ENCODE peak calls at places on chromosomes 7 and 10, in nine cellular contexts. J is GM12891, T is IMR-90, Y is uterus, R is A549, F is heart left ventricle, W is lower leg skin, G is tibial nerve, E is stomach. A is an unnamed sample.

GRCh38 chr7:138483516-138483915 is 23.5 kb downstream of the TRIM24 start:
- DNase-seq in J (no peak), T (no peak), Y (no peak), R (no peak), F (no peak), W (no peak), G (no peak), E (no peak), A (no peak)

GRCh38 chr7:141430426-141431142 is 120.6 kb upstream of the AGK start:
- DNase-seq in J (no peak), T (no peak), Y (no peak), R (no peak), F (no peak), W (no peak), G (no peak), E (no peak), A (no peak)

GRCh38 chr10:91210435-91210834 is 10.0 kb upstream of the PCGF5 start:
- DNase-seq in J (no peak), T (no peak), Y (no peak), R (no peak), F (no peak), W (no peak), G (no peak), E (peak), A (no peak)

GRCh38 chr7:155660059-155660757 is 15.7 kb downstream of the RBM33 start:
- DNase-seq in J (no peak), T (peak), Y (no peak), R (no peak), F (no peak), W (no peak), G (no peak), E (no peak), A (no peak)

GRCh38 chr10:88389456-88389855 is 193.7 kb downstream of the RNLS start:
- DNase-seq in J (no peak), T (peak), Y (peak), R (no peak), F (peak), W (no peak), G (peak), E (no peak), A (no peak)

GRCh38 chr7:96179863-96180262 is 142.0 kb downstream of the SLC25A13 start:
- DNase-seq in J (no peak), T (peak), Y (no peak), R (no peak), F (no peak), W (no peak), G (no peak), E (no peak), A (no peak)

GRCh38 chr7:100152404-100152803 is 3.7 kb downstream of the LAMTOR4 start:
- DNase-seq in J (no peak), T (no peak), Y (no peak), R (no peak), F (no peak), W (no peak), G (no peak), E (no peak), A (no peak)

GRCh38 chr7:137962491-137962874 is 39.4 kb downstream of the CREB3L2 start:
- DNase-seq in J (no peak), T (no peak), Y (no peak), R (no peak), F (no peak), W (no peak), G (no peak), E (no peak), A (no peak)

GRCh38 chr10:92011560-92012214 is 88.1 kb downstream of the BTAF1 start:
- DNase-seq in J (no peak), T (peak), Y (no peak), R (peak), F (no peak), W (no peak), G (no peak), E (no peak), A (peak)

GRCh38 chr7:29095666-29096560 is 50.4 kb downstream of the CPVL start:
- DNase-seq in J (no peak), T (no peak), Y (no peak), R (no peak), F (no peak), W (no peak), G (no peak), E (no peak), A (no peak)

GRCh38 chr10:21208666-21209316 is 311.7 kb upstream of the NEBL start:
- DNase-seq in J (no peak), T (no peak), Y (no peak), R (no peak), F (no peak), W (no peak), G (no peak), E (no peak), A (no peak)

GRCh38 chr7:110870926-110871325 is 220.0 kb upstream of the LRRN3 start:
- DNase-seq in J (no peak), T (no peak), Y (no peak), R (no peak), F (no peak), W (no peak), G (no peak), E (no peak), A (no peak)

GRCh38 chr7:47358357-47358756 is 223.6 kb downstream of the TNS3 start:
- DNase-seq in J (no peak), T (no peak), Y (no peak), R (no peak), F (no peak), W (peak), G (no peak), E (no peak), A (no peak)

GRCh38 chr10:1233031-1233430 is 176.8 kb downstream of the WDR37 start:
- DNase-seq in J (no peak), T (no peak), Y (no peak), R (no peak), F (no peak), W (no peak), G (no peak), E (no peak), A (no peak)

GRCh38 chr7:150648358-150649083 is 16.3 kb upstream of the GIMAP6 start:
- DNase-seq in J (no peak), T (no peak), Y (no peak), R (no peak), F (no peak), W (no peak), G (no peak), E (no peak), A (no peak)

GRCh38 chr10:77598606-77599005 is 39.0 kb downstream of the KCNMA1 start:
- DNase-seq in J (no peak), T (no peak), Y (no peak), R (no peak), F (no peak), W (no peak), G (no peak), E (no peak), A (no peak)

GRCh38 chr7:867406-868188 is 8.8 kb upstream of the GET4 start:
- DNase-seq in J (no peak), T (peak), Y (peak), R (peak), F (peak), W (peak), G (no peak), E (peak), A (peak)

GRCh38 chr7:117645456-117646181 is 165.8 kb downstream of the CFTR start:
- DNase-seq in J (no peak), T (peak), Y (no peak), R (no peak), F (no peak), W (no peak), G (no peak), E (no peak), A (no peak)

GRCh38 chr10:59877191-59877671 is 29.1 kb downstream of the CCDC6 start:
- DNase-seq in J (no peak), T (peak), Y (no peak), R (no peak), F (no peak), W (no peak), G (no peak), E (no peak), A (no peak)

GRCh38 chr7:108286290-108286904 is 156.2 kb upstream of the LAMB4 start:
- DNase-seq in J (no peak), T (no peak), Y (no peak), R (no peak), F (no peak), W (no peak), G (no peak), E (no peak), A (no peak)

GRCh38 chr10:79422178-79422892 is 23.1 kb downstream of the ZCCHC24 start:
- DNase-seq in J (no peak), T (peak), Y (peak), R (no peak), F (no peak), W (no peak), G (peak), E (no peak), A (no peak)

GRCh38 chr7:16242920-16243319 is 178.4 kb downstream of the CRPPA start:
- DNase-seq in J (no peak), T (no peak), Y (no peak), R (no peak), F (no peak), W (no peak), G (no peak), E (no peak), A (no peak)

GRCh38 chr10:48523212-48523819 is 81.6 kb downstream of the ARHGAP22 start:
- DNase-seq in J (no peak), T (peak), Y (peak), R (peak), F (peak), W (peak), G (no peak), E (peak), A (peak)

GRCh38 chr7:48454750-48455192 is 283.5 kb downstream of the ABCA13 start:
- DNase-seq in J (no peak), T (no peak), Y (no peak), R (no peak), F (no peak), W (no peak), G (no peak), E (no peak), A (no peak)

GRCh38 chr10:71771821-71772617 is 1.3 kb downstream of the VSIR start:
- DNase-seq in J (no peak), T (peak), Y (peak), R (peak), F (peak), W (peak), G (peak), E (peak), A (peak)

GRCh38 chr7:94266278-94266677 is 128.4 kb upstream of the COL1A2 start:
- DNase-seq in J (no peak), T (no peak), Y (peak), R (no peak), F (no peak), W (no peak), G (peak), E (no peak), A (no peak)

GRCh38 chr10:82811621-82812020 is 936.6 kb downstream of the NRG3 start:
- DNase-seq in J (peak), T (no peak), Y (no peak), R (no peak), F (no peak), W (no peak), G (no peak), E (no peak), A (no peak)

GRCh38 chr7:65554-65953 is 126.8 kb upstream of the FAM20C start:
- DNase-seq in J (no peak), T (peak), Y (no peak), R (no peak), F (no peak), W (no peak), G (no peak), E (no peak), A (no peak)

GRCh38 chr10:110176626-110177025 is 30.8 kb upstream of the MXI1 start:
- DNase-seq in J (no peak), T (no peak), Y (no peak), R (no peak), F (peak), W (peak), G (no peak), E (no peak), A (no peak)

GRCh38 chr7:21542891-21543527 is at the start of gene DNAH11:
- DNase-seq in J (peak), T (no peak), Y (peak), R (peak), F (no peak), W (no peak), G (no peak), E (peak), A (no peak)

GRCh38 chr10:97407952-97408248 is 6.8 kb upstream of the RRP12 start:
- DNase-seq in J (no peak), T (no peak), Y (no peak), R (no peak), F (no peak), W (no peak), G (no peak), E (no peak), A (no peak)

GRCh38 chr7:30831227-30831626 is 60.0 kb downstream of the MINDY4 start:
- DNase-seq in J (no peak), T (peak), Y (no peak), R (no peak), F (no peak), W (no peak), G (no peak), E (no peak), A (no peak)

GRCh38 chr7:95101422-95101821 is 194.0 kb downstream of the PPP1R9A start:
- DNase-seq in J (no peak), T (no peak), Y (no peak), R (no peak), F (no peak), W (no peak), G (no peak), E (no peak), A (no peak)

GRCh38 chr7:30965372-30965771 is 1.6 kb downstream of the GHRHR start:
- DNase-seq in J (no peak), T (no peak), Y (no peak), R (no peak), F (no peak), W (no peak), G (no peak), E (no peak), A (no peak)

DNA sequence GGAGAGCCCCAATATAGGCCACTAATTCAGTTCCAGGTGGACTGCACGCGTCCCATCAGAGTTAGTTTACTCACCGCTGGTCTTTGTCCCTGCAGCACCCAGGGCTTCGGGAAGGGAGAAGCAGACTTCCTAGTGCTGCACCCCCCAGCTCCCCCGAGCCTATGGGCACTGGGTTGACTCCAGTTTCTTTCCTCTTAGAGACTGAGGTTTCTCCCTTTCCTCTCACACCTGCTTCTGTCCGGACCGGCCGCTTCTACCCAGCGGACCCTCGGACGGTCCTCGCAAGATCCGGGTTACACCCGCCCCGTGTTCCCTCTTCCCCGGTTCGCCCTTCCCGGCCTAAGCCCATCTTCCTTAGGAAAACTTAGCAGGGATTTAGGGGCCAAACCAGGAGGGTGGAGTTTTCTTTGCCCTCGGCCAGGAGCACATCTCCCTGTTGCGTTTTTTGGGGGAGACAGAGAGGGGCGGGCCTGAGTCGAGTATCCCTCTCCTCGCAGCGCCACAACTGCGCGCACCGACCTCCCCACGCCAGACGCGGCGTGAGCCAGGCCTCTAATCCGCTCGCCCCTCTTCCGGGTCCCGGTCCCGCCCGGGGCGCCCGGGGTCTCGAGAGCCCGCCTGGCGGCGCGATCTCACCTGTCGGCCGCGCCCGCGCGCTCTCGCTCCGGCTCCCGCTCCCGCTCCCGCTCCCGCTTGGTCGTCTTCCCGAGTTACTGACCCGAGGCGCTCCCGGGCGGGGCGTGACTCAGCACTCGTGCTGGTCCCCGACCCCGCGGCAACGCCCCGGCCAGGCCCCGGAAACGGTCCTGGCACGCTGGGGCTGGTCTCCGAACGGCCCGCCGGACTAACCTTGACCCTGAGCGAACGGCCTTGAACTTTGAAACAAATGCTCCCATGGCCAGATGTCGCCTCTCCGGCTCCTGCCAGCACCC is at the start of gene AIFM2:
- DNase-seq in J (peak), T (peak), Y (peak), R (peak), F (peak), W (peak), G (peak), E (peak), A (peak)
- TF ChIP-seq POLR2A in J (peak), T (peak), Y (no peak), R (peak), F (peak), W (no peak), G (no peak), E (no peak), A (peak)

GRCh38 chr7:76427635-76428034 is 2.9 kb downstream of the ZP3 start:
- DNase-seq in J (no peak), T (no peak), Y (no peak), R (no peak), F (no peak), W (no peak), G (no peak), E (no peak), A (no peak)

GRCh38 chr7:76424413-76425111 is at the start of gene ZP3:
- DNase-seq in J (no peak), T (no peak), Y (no peak), R (no peak), F (no peak), W (no peak), G (no peak), E (no peak), A (no peak)

GRCh38 chr7:76426246-76426645 is 1.5 kb downstream of the ZP3 start:
- DNase-seq in J (no peak), T (no peak), Y (no peak), R (no peak), F (no peak), W (no peak), G (no peak), E (no peak), A (no peak)

GRCh38 chr7:76425156-76425555 is 406 bp downstream of the ZP3 start:
- DNase-seq in J (no peak), T (no peak), Y (no peak), R (no peak), F (no peak), W (no peak), G (no peak), E (no peak), A (no peak)

GRCh38 chr7:76423666-76424412 is 911 bp upstream of the ZP3 start:
- DNase-seq in J (no peak), T (no peak), Y (no peak), R (no peak), F (no peak), W (no peak), G (no peak), E (no peak), A (no peak)
- TF ChIP-seq POLR2A in J (no peak), T (no peak), Y (no peak), R (no peak), F (no peak), W (no peak), G (no peak), E (no peak), A (no peak)

DNA sequence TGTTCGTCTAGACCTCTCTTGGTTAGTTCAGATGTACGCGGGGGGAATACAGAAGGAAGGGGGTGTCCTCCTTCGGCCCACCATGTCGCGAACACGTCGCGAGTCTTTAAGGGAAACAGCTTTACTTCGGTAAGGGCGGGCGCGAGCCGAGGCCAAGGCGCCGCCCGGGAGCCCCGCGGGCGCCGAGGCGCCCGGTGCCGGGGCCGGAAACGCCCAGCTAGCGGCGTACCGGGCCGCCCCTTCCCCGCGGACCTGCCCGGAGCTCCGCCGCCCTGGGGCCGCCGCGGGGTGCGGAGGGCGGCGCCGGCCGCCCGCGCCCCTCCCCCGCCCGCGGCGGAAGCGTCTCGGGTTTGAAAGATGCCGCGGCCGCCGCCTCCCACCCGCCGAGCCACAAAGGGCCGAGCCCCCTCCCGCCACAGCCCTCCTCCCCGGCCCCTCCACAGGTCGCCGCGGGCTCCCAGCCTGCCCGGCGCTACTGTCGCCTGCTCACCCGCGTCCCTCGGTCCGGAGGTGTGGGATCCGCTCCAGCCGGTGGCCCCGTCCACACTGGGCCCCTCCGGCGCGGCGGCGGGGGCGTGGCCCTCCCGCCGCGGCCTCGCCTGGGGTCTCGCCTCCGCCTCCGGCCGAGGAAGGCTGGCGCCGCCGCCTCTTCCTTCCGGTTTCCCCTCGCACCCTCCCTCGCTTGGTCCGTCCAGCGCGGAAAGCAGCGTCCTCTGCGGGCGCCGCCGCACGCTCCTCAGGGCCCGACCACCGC is at the start of gene KBTBD2:
- DNase-seq in J (peak), T (peak), Y (peak), R (peak), F (peak), W (peak), G (peak), E (peak), A (peak)
- TF ChIP-seq POLR2A in J (peak), T (peak), Y (no peak), R (peak), F (no peak), W (no peak), G (peak), E (no peak), A (peak)

GRCh38 chr7:43906327-43907010 is at the start of gene URGCP:
- DNase-seq in J (peak), T (peak), Y (peak), R (peak), F (peak), W (peak), G (no peak), E (peak), A (peak)
- TF ChIP-seq POLR2A in J (no peak), T (peak), Y (no peak), R (peak), F (peak), W (no peak), G (peak), E (no peak), A (peak)

DNA sequence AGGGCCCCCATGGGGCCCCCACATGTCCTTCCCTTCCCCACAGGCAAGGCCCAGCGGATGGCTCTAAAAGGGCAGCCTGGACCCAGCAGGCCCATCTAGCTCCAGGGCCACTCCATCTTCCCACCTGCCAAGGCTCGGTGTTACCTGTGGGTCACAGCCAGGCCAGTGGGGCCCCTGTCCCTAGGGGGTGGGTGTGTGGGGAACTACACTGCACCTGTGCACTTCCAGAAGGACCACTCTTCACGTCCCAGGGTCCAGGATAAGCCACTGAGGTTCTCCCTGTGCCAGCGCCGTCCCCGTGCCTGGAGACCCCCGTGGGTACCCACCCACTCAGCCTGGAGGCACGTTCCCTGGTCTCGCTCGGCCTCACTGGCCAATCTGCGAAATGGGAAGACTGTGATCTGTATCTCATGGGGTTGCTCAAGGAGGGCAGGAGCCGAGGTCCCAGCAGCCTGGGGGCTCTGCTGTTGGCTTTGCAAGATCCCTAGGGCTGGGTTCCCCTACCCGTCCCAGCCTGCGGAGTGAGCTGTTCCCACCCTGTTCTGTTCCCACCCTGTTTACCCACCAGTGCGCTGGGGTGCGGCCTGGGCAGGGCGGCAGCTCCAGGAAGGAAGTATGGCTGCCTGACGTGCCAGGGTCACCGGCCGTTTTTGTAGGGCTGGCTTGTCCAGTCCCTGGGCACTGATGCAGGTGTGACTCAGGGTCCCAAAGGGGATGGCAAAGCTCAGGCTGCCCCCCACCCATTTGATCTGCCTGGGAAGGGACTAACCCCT is 4.6 kb downstream of the PWWP2B start:
- DNase-seq in J (no peak), T (no peak), Y (no peak), R (no peak), F (no peak), W (no peak), G (no peak), E (peak), A (no peak)
- TF ChIP-seq POLR2A in J (no peak), T (no peak), Y (peak), R (no peak), F (no peak), W (no peak), G (no peak), E (no peak), A (no peak)

GRCh38 chr10:43396061-43396927 is 12.7 kb downstream of the HNRNPF start:
- DNase-seq in J (peak), T (peak), Y (peak), R (peak), F (peak), W (peak), G (peak), E (peak), A (peak)
- TF ChIP-seq POLR2A in J (no peak), T (peak), Y (no peak), R (peak), F (no peak), W (no peak), G (no peak), E (peak), A (peak)

GRCh38 chr10:73798087-73798486 is 12.7 kb downstream of the ZSWIM8 start:
- DNase-seq in J (no peak), T (no peak), Y (no peak), R (no peak), F (no peak), W (no peak), G (no peak), E (no peak), A (no peak)
- TF ChIP-seq POLR2A in J (peak), T (no peak), Y (no peak), R (no peak), F (no peak), W (no peak), G (no peak), E (no peak), A (no peak)